ENCODE peak calls at places on chromosomes 5 and 9, in eight cellular contexts. Y is heart right ventricle, M is sigmoid colon, J is BE2C, G is Panc1, Q is OCI-LY7, I is thyroid gland, A is spleen. X is an unnamed sample.
A peak's percentile ranks its signal among the peaks of the same experiment; 100 is the strongest.

GRCh38 chr5:378301-378891 is 56.9 kb downstream of the AHRR start:
- DNase-seq in J (no peak), A (peak; percentile 45), M (peak; percentile 33), Q (no peak), Y (no peak), G (no peak), I (no peak), X (no peak)

GRCh38 chr5:96326902-96327301 is 106.1 kb downstream of the PCSK1 start:
- DNase-seq in I (no peak), M (no peak), Y (no peak), Q (no peak), G (no peak), J (no peak), A (no peak), X (no peak)

GRCh38 chr9:108665856-108666784 is 189.7 kb downstream of the ACTL7B start:
- DNase-seq in Y (no peak), A (no peak), Q (no peak), I (no peak), J (no peak), M (no peak), G (no peak), X (no peak)

GRCh38 chr5:62082370-62082778 is 223.6 kb upstream of the KIF2A start:
- DNase-seq in Y (no peak), Q (no peak), J (no peak), G (peak; percentile 5), M (no peak), I (no peak), A (no peak), X (no peak)

GRCh38 chr5:45604092-45604491 is 92.1 kb downstream of the HCN1 start:
- DNase-seq in A (no peak), M (no peak), Y (no peak), G (no peak), J (peak; percentile 28), Q (no peak), I (no peak), X (no peak)

GRCh38 chr5:116864157-116864837 is 289.7 kb upstream of the SEMA6A start:
- DNase-seq in Y (no peak), I (peak; percentile 19), M (no peak), G (no peak), J (peak; percentile 57), Q (no peak), A (no peak), X (no peak)

GRCh38 chr5:135993248-135993893 is 35.4 kb upstream of the TGFBI start:
- DNase-seq in Q (no peak), J (no peak), I (no peak), Y (no peak), G (no peak), A (no peak), M (no peak), X (no peak)

GRCh38 chr5:56282951-56283350 is 49.8 kb upstream of the ANKRD55 start:
- DNase-seq in G (no peak), J (no peak), Q (no peak), Y (no peak), M (no peak), I (no peak), A (no peak), X (no peak)

GRCh38 chr9:36450110-36450732 is 50.2 kb upstream of the RNF38 start:
- DNase-seq in Y (peak; percentile 18), M (no peak), G (peak; percentile 20), J (peak; percentile 48), Q (peak; percentile 61), A (no peak), I (peak; percentile 45), X (peak; percentile 35)

GRCh38 chr5:142437563-142437962 is 112.7 kb upstream of the SPRY4 start:
- DNase-seq in G (no peak), I (no peak), Q (no peak), M (no peak), A (no peak), Y (no peak), J (no peak), X (no peak)

GRCh38 chr9:126027566-126027965 is 280.4 kb downstream of the PBX3 start:
- DNase-seq in G (no peak), J (no peak), Y (no peak), I (no peak), M (no peak), A (peak; percentile 17), Q (no peak), X (no peak)

GRCh38 chr5:132476853-132477729 is 13.5 kb downstream of the IRF1 start:
- DNase-seq in Y (no peak), A (peak; percentile 80), J (no peak), G (no peak), M (peak; percentile 71), I (no peak), Q (no peak), X (no peak)

GRCh38 chr5:54227109-54227508 is 83.3 kb downstream of the ARL15 start:
- DNase-seq in G (no peak), Q (no peak), J (no peak), M (no peak), A (no peak), I (no peak), Y (no peak), X (no peak)

GRCh38 chr5:167304834-167305469 is 986.5 kb upstream of the WWC1 start:
- DNase-seq in A (no peak), Q (no peak), Y (peak; percentile 8), I (peak; percentile 34), G (no peak), J (no peak), M (no peak), X (no peak)

GRCh38 chr5:91182763-91183162 is 200.4 kb downstream of the ARRDC3 start:
- DNase-seq in Y (no peak), G (no peak), J (no peak), I (no peak), A (no peak), M (no peak), Q (peak; percentile 13), X (no peak)

GRCh38 chr9:27528278-27528885 is 1.2 kb downstream of the MOB3B start:
- DNase-seq in Y (peak; percentile 65), I (peak; percentile 87), A (peak; percentile 92), G (no peak), J (no peak), M (peak; percentile 94), Q (no peak), X (peak; percentile 81)

GRCh38 chr9:33202552-33203300 is 35.6 kb upstream of the B4GALT1 start:
- DNase-seq in Y (peak; percentile 78), G (no peak), M (peak; percentile 81), J (no peak), I (no peak), A (peak; percentile 84), Q (peak; percentile 73), X (no peak)

GRCh38 chr9:96383165-96383939 is at the start of gene SLC35D2:
- DNase-seq in I (peak; percentile 75), J (peak; percentile 65), A (peak; percentile 87), Y (peak; percentile 65), G (no peak), M (peak; percentile 75), Q (no peak), X (peak; percentile 73)

GRCh38 chr5:121640298-121640697 is 211.4 kb upstream of the FTMT start:
- DNase-seq in J (no peak), I (no peak), M (no peak), Y (no peak), G (no peak), Q (no peak), A (no peak), X (no peak)

GRCh38 chr5:139658928-139659667 is 10.9 kb downstream of the CXXC5 start:
- DNase-seq in M (no peak), J (peak; percentile 59), A (no peak), Y (peak; percentile 84), Q (no peak), I (peak; percentile 76), G (no peak), X (peak; percentile 62)

GRCh38 chr5:144453753-144454152 is 283.1 kb downstream of the KCTD16 start:
- DNase-seq in A (no peak), I (no peak), J (no peak), M (no peak), G (no peak), Q (no peak), Y (no peak), X (no peak)

GRCh38 chr9:109205526-109205925 is 38.5 kb upstream of the FRRS1L start:
- DNase-seq in Y (no peak), G (no peak), J (no peak), Q (no peak), A (no peak), I (no peak), M (no peak), X (no peak)

GRCh38 chr5:173825215-173825865 is 62.8 kb upstream of the CPEB4 start:
- DNase-seq in G (no peak), M (no peak), I (no peak), Y (no peak), Q (no peak), J (peak; percentile 70), A (no peak), X (no peak)
- TF ChIP-seq CTCF in G (no peak), M (no peak), I (no peak), Y (no peak), Q (no peak), J (no peak), A (no peak), X (no peak)

GRCh38 chr9:9560382-9561035 is 1052.3 kb downstream of the PTPRD start:
- DNase-seq in G (no peak), Q (no peak), I (no peak), M (no peak), J (no peak), Y (no peak), A (peak; percentile 42), X (no peak)

GRCh38 chr9:9558907-9559306 is 1053.9 kb downstream of the PTPRD start:
- DNase-seq in A (no peak), Q (no peak), I (no peak), M (no peak), J (no peak), Y (no peak), G (no peak), X (no peak)

GRCh38 chr9:9557804-9558334 is 1054.9 kb downstream of the PTPRD start:
- DNase-seq in Q (no peak), M (no peak), A (no peak), J (no peak), I (no peak), Y (no peak), G (no peak), X (no peak)

GRCh38 chr9:9563817-9564216 is 1049.0 kb downstream of the PTPRD start:
- DNase-seq in J (no peak), A (no peak), I (no peak), Q (no peak), G (no peak), M (no peak), Y (no peak), X (no peak)
- H3K4me3 ChIP-seq in J (no peak overlapping the region), A (no peak overlapping the region), I (no peak overlapping the region), Q (no peak overlapping the region), G (no peak overlapping the region), M (no peak overlapping the region), Y (no peak overlapping the region), X (no peak overlapping the region)

GRCh38 chr5:103793595-103794182 is 231.1 kb upstream of the NUDT12 start:
- DNase-seq in J (no peak), I (no peak), G (no peak), M (no peak), A (no peak), Y (no peak), Q (no peak), X (no peak)
- H3K9me3 ChIP-seq in J (peaks cover 9% of the 10 kb centered on the region), I (no peaks in the 10 kb centered on the region), G (no peaks in the 10 kb centered on the region), M (peaks cover 14% of the 10 kb centered on the region), A (peaks cover 85% of the 10 kb centered on the region), Y (peaks cover 7% of the 10 kb centered on the region), Q (peaks cover 4% of the 10 kb centered on the region), X (no peaks in the 10 kb centered on the region)

DNA sequence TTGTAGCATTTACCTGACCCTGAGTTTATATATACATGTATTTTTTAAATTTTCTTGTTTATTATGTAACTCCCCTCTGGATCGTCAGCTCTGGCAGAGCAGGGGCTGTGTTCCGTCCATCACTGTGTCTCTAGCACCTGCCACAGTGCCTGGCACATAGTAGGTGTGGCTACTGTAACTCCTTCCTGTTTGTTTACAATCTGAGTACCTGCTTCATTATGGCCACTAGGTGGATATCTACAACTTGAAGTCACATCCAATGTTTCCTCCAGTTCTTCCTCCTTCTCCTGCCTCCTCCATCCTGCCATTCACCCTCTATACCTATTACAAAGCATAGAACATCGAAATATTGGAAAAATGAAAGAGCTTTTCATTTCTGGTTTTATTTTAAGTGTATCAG is 14.2 kb upstream of the PPP1R2B start:
- DNase-seq in I (no peak), A (no peak), Q (peak; percentile 81), Y (no peak), J (no peak), G (no peak), M (no peak), X (no peak)
- TF ChIP-seq CTCF in I (no peak), A (no peak), Q (peak; percentile 86), Y (no peak), J (no peak), G (peak; percentile 36), M (no peak), X (no peak)